ENCODE peak calls at places on chromosome 9, in nine cellular contexts. R is right cardiac atrium; T is naive thymus-derived CD8-positive, alpha-beta T cell; D is CD4-positive, alpha-beta T cell; L is activated T-cell treated with anti-CD3 and anti-CD28 coated beads, Interleukin-2, amount 50 U/mL, for 4 hours; Q is activated CD4-positive, alpha-beta T cell treated with anti-CD3 and anti-CD28 coated beads for 36 hours; N is upper lobe of left lung; S is activated CD8-positive, alpha-beta T cell treated with anti-CD3 and anti-CD28 coated beads, Interleukin-2, amount 10 ng/mL, durations not matched to agents 7 days and 5 days; I is left lung. P is an unnamed sample.

GRCh38 chr9:126521089-126521488 is 92.6 kb upstream of the LMX1B start:
- ATAC-seq in L (no peak), S (no peak), D (no peak), I (no peak), T (no peak), Q (no peak), N (no peak), R (no peak), P (no peak)

GRCh38 chr9:129506892-129507291 is 114.0 kb downstream of the C9orf50 start:
- ATAC-seq in L (no peak), R (peak), S (no peak), I (peak), T (no peak), D (no peak), Q (no peak), N (no peak), P (peak)

GRCh38 chr9:37127018-37127417 is 6.6 kb downstream of the ZCCHC7 start:
- ATAC-seq in T (no peak), I (no peak), S (no peak), R (no peak), L (no peak), D (no peak), Q (no peak), N (no peak), P (no peak)

GRCh38 chr9:17742065-17742464 is 163.2 kb downstream of the SH3GL2 start:
- ATAC-seq in I (no peak), D (no peak), R (no peak), T (no peak), N (no peak), L (no peak), Q (no peak), S (no peak), P (no peak)

GRCh38 chr9:99385814-99386279 is 163.8 kb downstream of the SEC61B start:
- ATAC-seq in N (no peak), D (no peak), I (peak), R (no peak), T (no peak), S (no peak), Q (no peak), L (no peak), P (no peak)

GRCh38 chr9:134663753-134664415 is 22.3 kb downstream of the COL5A1 start:
- ATAC-seq in R (no peak), S (no peak), L (no peak), Q (no peak), N (peak), T (no peak), I (no peak), D (no peak), P (no peak)

GRCh38 chr9:136671646-136672430 is 9.1 kb downstream of the EGFL7 start:
- ATAC-seq in L (peak), D (peak), I (peak), Q (no peak), R (no peak), S (peak), N (peak), T (peak), P (no peak)

GRCh38 chr9:126471084-126471611 is 142.6 kb upstream of the LMX1B start:
- ATAC-seq in T (peak), D (peak), L (peak), Q (peak), N (peak), I (peak), S (peak), R (peak), P (peak)

GRCh38 chr9:113988951-113989780 is 88.9 kb downstream of the AMBP start:
- ATAC-seq in L (no peak), S (no peak), N (peak), D (no peak), R (peak), I (no peak), Q (no peak), T (no peak), P (peak)

GRCh38 chr9:89850633-89851325 is 246.0 kb downstream of the GADD45G start:
- ATAC-seq in T (no peak), N (peak), D (no peak), S (no peak), Q (no peak), I (peak), L (no peak), R (peak), P (peak)

GRCh38 chr9:72213906-72214305 is 64.7 kb downstream of the GDA start:
- ATAC-seq in I (no peak), R (no peak), D (no peak), T (no peak), Q (no peak), L (no peak), S (no peak), N (no peak), P (no peak)

GRCh38 chr9:20697021-20697719 is 13.1 kb downstream of the FOCAD start:
- ATAC-seq in I (no peak), T (no peak), L (no peak), D (no peak), R (no peak), Q (no peak), S (no peak), N (no peak), P (no peak)

GRCh38 chr9:104775574-104775936 is 11.6 kb downstream of the NIPSNAP3B start:
- ATAC-seq in N (no peak), T (no peak), I (no peak), Q (peak), S (no peak), D (no peak), L (no peak), R (no peak), P (no peak)

GRCh38 chr9:70061776-70062175 is 18.1 kb downstream of the MAMDC2 start:
- ATAC-seq in S (no peak), R (no peak), I (no peak), D (no peak), Q (no peak), T (no peak), L (no peak), N (peak), P (no peak)

P was measured in gastroesophageal sphincter.